ENCODE peak calls at places on chromosomes 11 and 22, in four cellular contexts. J is NCI-H2029, U is GM03348, L is T-helper 2 cell. R is an unnamed sample.

GRCh38 chr22:31344369-31345330 is 1.5 kb downstream of the PATZ1 start:
- DNase-seq in J (no peak), U (no peak), L (peak), R (no peak)

GRCh38 chr22:39353346-39353745 is 3.6 kb downstream of the SYNGR1 start:
- DNase-seq in J (no peak), U (no peak), L (no peak), R (no peak)

GRCh38 chr11:62560566-62561103 is 13.1 kb downstream of the EEF1G start:
- DNase-seq in J (peak), U (peak), L (peak), R (peak)

GRCh38 chr11:11979487-11980117 is 28.8 kb downstream of the DKK3 start:
- DNase-seq in J (no peak), U (peak), L (no peak), R (no peak)

GRCh38 chr11:102081313-102081712 is 28.9 kb upstream of the YAP1 start:
- DNase-seq in J (no peak), U (peak), L (no peak), R (no peak)

GRCh38 chr11:68610452-68611116 is 73.8 kb upstream of the GAL start:
- DNase-seq in J (no peak), U (no peak), L (no peak), R (peak)

GRCh38 chr11:32348502-32348901 is 86.8 kb downstream of the WT1 start:
- DNase-seq in J (no peak), U (no peak), L (no peak), R (no peak)

GRCh38 chr11:121898913-121899312 is 217.1 kb downstream of the BLID start:
- DNase-seq in J (no peak), U (no peak), L (no peak), R (no peak)

GRCh38 chr11:76823481-76824028 is 37.2 kb upstream of the ACER3 start:
- DNase-seq in J (no peak), U (no peak), L (no peak), R (peak)

R was measured in SK-MEL-5.